ENCODE peak calls at places on chromosomes 12 and 14, in seven cellular contexts. R, S, H, D, K, C and X are unnamed samples.
A peak's percentile ranks its signal among the peaks of the same experiment; 100 is the strongest.

GRCh38 chr12:95653761-95654546 is 102.7 kb upstream of the USP44 start:
- DNase-seq in S (no peak), K (peak; percentile 57), D (peak; percentile 57), C (peak; percentile 10), R (no peak), H (peak; percentile 94), X (peak; percentile 86)

GRCh38 chr12:58741226-58741625 is 179.1 kb downstream of the LRIG3 start:
- DNase-seq in K (no peak), R (no peak), C (no peak), S (no peak), H (no peak), D (no peak), X (no peak)

GRCh38 chr14:28875937-28876910 is 109.6 kb downstream of the FOXG1 start:
- DNase-seq in R (no peak), K (no peak), H (no peak), D (no peak), S (no peak), C (no peak), X (no peak)

GRCh38 chr14:22850944-22851790 is 14.8 kb downstream of the MMP14 start:
- DNase-seq in C (no peak), R (no peak), S (peak; percentile 73), K (peak; percentile 84), D (peak; percentile 95), H (peak; percentile 97), X (peak; percentile 97)

GRCh38 chr12:87086118-87086891 is 830.1 kb upstream of the MGAT4C start:
- DNase-seq in R (no peak), K (no peak), D (no peak), S (no peak), C (no peak), H (peak; percentile 6), X (no peak)

GRCh38 chr12:11607313-11608081 is 42.0 kb upstream of the ETV6 start:
- DNase-seq in K (peak; percentile 21), D (peak; percentile 60), R (no peak), S (no peak), C (no peak), H (peak; percentile 74), X (peak; percentile 23)

GRCh38 chr12:6604254-6605029 is 2.7 kb downstream of the CHD4 start:
- DNase-seq in R (no peak), D (no peak), K (peak; percentile 34), C (no peak), H (no peak), S (no peak), X (no peak)

GRCh38 chr14:67883717-67884116 is 64.1 kb downstream of the RAD51B start:
- DNase-seq in S (no peak), R (no peak), H (peak; percentile 23), K (no peak), D (no peak), C (no peak), X (peak; percentile 3)

GRCh38 chr12:62813031-62813829 is 121.7 kb downstream of the PPM1H start:
- DNase-seq in H (peak; percentile 69), S (peak; percentile 80), C (peak; percentile 32), R (no peak), D (no peak), K (peak; percentile 69), X (peak; percentile 28)

GRCh38 chr12:25792031-25792430 is 166.5 kb upstream of the RASSF8 start:
- DNase-seq in S (no peak), C (no peak), R (no peak), H (peak; percentile 8), D (no peak), K (no peak), X (no peak)

GRCh38 chr14:36207500-36207899 is 31.0 kb upstream of the PTCSC3 start:
- DNase-seq in D (no peak), R (no peak), H (no peak), S (no peak), K (peak; percentile 27), C (no peak), X (no peak)

GRCh38 chr12:69476276-69477017 is 6.3 kb downstream of the FRS2 start:
- DNase-seq in C (no peak), D (no peak), S (no peak), H (no peak), R (no peak), K (no peak), X (no peak)

GRCh38 chr14:77647853-77648252 is 31.4 kb upstream of the SPTLC2 start:
- DNase-seq in R (no peak), C (no peak), K (no peak), H (no peak), S (no peak), D (no peak), X (no peak)